ENCODE peak calls at places on chromosomes 6 and 20, in eight cellular contexts. F is breast epithelium, V is A549, Q is PC-9, Z is caudate nucleus, B is HepG2, G is psoas muscle, E is kidney. N is an unnamed sample.

GRCh38 chr6:155078331-155078745 is 83.2 kb downstream of the TIAM2 start:
- DNase-seq in G (no peak), Z (no peak), Q (no peak), F (no peak), E (no peak), V (no peak), B (no peak), N (no peak)

GRCh38 chr6:111417181-111417585 is 65.8 kb downstream of the REV3L start:
- DNase-seq in B (no peak), Q (no peak), E (no peak), Z (peak; percentile 11), V (no peak), F (no peak), G (no peak), N (no peak)

GRCh38 chr20:33629533-33629932 is 32.6 kb upstream of the C20orf144 start:
- DNase-seq in V (no peak), Z (no peak), F (no peak), G (no peak), E (no peak), Q (no peak), B (no peak), N (no peak)

GRCh38 chr6:84135291-84135690 is 92.2 kb downstream of the CEP162 start:
- DNase-seq in Z (no peak), G (no peak), Q (no peak), F (no peak), V (no peak), B (no peak), E (no peak), N (no peak)

GRCh38 chr6:128554302-128554701 is 33.9 kb upstream of the PTPRK start:
- DNase-seq in G (no peak), Q (no peak), Z (no peak), V (no peak), F (no peak), E (no peak), B (peak; percentile 13), N (no peak)

GRCh38 chr6:82381278-82381677 is 17.7 kb downstream of the TPBG start:
- DNase-seq in F (no peak), E (no peak), Q (no peak), G (no peak), B (no peak), V (no peak), Z (no peak), N (no peak)

GRCh38 chr20:56697476-56697875 is 68.4 kb downstream of the TFAP2C start:
- DNase-seq in E (no peak), G (no peak), Z (no peak), F (no peak), Q (no peak), V (no peak), B (no peak), N (no peak)

GRCh38 chr20:41047975-41048305 is 19.3 kb downstream of the TOP1 start:
- DNase-seq in E (no peak), Z (no peak), F (no peak), B (no peak), G (no peak), V (no peak), Q (peak; percentile 45), N (no peak)

GRCh38 chr20:49983848-49984408 is 1.1 kb downstream of the SNAI1 start:
- DNase-seq in B (no peak), E (peak; percentile 75), V (no peak), Z (no peak), G (no peak), F (no peak), Q (peak; percentile 33), N (no peak)

GRCh38 chr6:128139519-128139918 is 238.7 kb upstream of the THEMIS start:
- DNase-seq in G (no peak), Q (no peak), F (no peak), Z (no peak), V (peak; percentile 3), E (no peak), B (peak; percentile 73), N (no peak)

GRCh38 chr20:36275011-36275410 is 31.1 kb upstream of the DLGAP4 start:
- DNase-seq in E (no peak), V (no peak), Z (no peak), F (no peak), G (peak; percentile 12), B (no peak), Q (no peak), N (no peak)

GRCh38 chr6:900716-901605 is 208.0 kb upstream of the EXOC2 start:
- DNase-seq in G (no peak), V (no peak), E (no peak), Z (no peak), B (peak; percentile 85), Q (no peak), F (no peak), N (no peak)

GRCh38 chr20:37344506-37345338 is 1.2 kb upstream of the SRC start:
- DNase-seq in E (peak; percentile 86), G (no peak), Q (peak; percentile 77), B (peak; percentile 77), V (peak; percentile 68), F (no peak), Z (no peak), N (peak; percentile 87)

GRCh38 chr6:139278190-139278589 is 13.6 kb downstream of the TXLNB start:
- DNase-seq in Q (peak; percentile 24), G (no peak), E (no peak), F (no peak), V (no peak), B (no peak), Z (no peak), N (no peak)

GRCh38 chr20:21781446-21782075 is 76.1 kb downstream of the PAX1 start:
- DNase-seq in V (no peak), F (no peak), Q (no peak), G (no peak), E (no peak), Z (no peak), B (no peak), N (no peak)

GRCh38 chr6:44148306-44148705 is 10.3 kb upstream of the CAPN11 start:
- DNase-seq in Z (no peak), F (no peak), V (no peak), B (no peak), G (no peak), E (no peak), Q (no peak), N (no peak)

DNA sequence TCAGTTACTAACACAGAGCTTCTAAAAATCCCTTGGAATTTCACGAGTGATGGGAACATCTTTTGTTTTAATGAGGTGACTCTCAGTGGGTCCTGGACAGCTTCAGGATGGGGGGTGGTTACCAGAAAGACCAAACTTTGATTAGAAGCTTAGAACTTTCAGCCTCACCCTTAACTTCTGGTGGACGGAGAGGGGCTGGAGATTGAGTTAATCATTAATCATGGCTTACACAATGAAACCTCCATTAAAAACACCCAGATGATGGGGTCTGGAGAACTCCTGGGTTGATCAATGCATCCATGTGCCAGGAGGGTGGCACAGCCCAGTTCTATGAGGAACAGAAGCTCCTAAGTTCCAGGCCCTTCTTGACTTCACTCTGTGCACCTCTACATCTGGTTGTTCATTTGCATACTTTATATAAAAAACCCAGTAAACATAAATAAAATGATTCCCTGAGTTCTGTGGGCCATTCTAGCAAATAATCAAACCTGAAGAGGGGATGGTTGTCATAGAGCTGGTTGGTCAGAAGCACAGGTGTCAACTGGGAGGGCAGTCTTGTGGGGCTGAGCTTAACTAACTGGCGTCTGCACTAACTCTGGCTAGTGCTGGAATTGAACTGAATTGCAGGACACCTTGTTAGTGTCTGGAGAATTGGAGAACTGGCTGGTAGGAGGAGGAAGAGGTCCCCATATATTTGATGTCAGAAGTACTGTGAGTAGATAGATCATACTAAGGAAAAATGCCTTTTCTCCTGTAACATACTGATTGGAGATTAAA is 10.3 kb downstream of the RMND1 start:
- DNase-seq in V (no peak), Z (no peak), F (no peak), Q (no peak), G (no peak), B (peak; percentile 74), E (no peak), N (no peak)
- H3K27ac ChIP-seq in V (no peak overlapping the region), Z (no peak overlapping the region), F (peak overlapping the region; percentile 33), Q (no peak overlapping the region), G (no peak overlapping the region), B (peak overlapping the region; percentile 49), E (peak overlapping the region; percentile 28), N (no peak overlapping the region)

GRCh38 chr6:23013776-23014175 is 444.4 kb downstream of the HDGFL1 start:
- DNase-seq in F (no peak), Z (no peak), E (no peak), B (no peak), V (no peak), Q (no peak), G (no peak), N (no peak)
- H3K27ac ChIP-seq in F (no peak overlapping the region), Z (no peak overlapping the region), E (no peak overlapping the region), B (no peak overlapping the region), V (no peak overlapping the region), Q (no peak overlapping the region), G (no peak overlapping the region), N (no peak overlapping the region)

DNA sequence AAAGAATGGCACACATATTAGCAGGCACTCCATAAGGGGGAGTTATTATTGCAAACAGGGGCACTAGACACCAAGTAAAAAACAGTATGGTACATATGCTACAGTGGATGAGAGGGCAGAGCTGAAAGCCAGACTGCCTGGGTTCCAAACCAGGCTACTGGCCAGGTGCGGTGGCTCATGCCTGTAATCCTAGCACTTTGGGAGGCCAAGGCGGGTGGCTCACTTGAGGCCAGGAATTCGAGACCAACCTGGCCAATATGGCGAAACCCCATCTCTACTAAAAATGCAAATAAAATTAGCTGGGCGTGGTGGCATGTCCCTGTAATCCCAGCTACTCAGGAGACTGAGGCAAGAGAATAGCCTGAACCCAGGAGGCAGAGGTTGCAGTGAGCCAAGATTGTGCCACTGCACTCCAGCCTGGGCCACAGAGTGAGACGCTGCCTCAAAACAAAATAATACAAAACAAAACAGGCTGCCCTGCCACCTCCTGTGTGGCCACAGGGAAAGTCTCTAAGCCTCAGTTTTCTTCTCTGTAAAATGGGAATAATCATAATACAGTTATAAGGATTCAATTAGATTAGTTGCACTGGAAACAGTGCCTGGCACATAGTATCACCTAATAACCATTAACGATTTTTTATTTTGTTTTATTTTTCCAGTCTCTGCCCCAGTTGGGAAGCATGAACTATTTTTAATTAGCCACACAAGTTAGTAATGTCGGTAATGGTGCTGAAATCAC is 7.5 kb upstream of the TTPAL start:
- DNase-seq in E (no peak), F (no peak), V (no peak), Z (no peak), Q (no peak), G (no peak), B (no peak), N (no peak)
- H3K27ac ChIP-seq in E (no peak overlapping the region), F (peak overlapping the region; percentile 62), V (no peak overlapping the region), Z (no peak overlapping the region), Q (no peak overlapping the region), G (no peak overlapping the region), B (no peak overlapping the region), N (no peak overlapping the region)

GRCh38 chr20:62819494-62820174 is 2.8 kb downstream of the COL9A3 start:
- DNase-seq in Q (peak; percentile 91), V (no peak), G (no peak), Z (no peak), E (no peak), F (no peak), B (no peak), N (no peak)

GRCh38 chr20:62821726-62822210 is 4.9 kb downstream of the COL9A3 start:
- DNase-seq in F (no peak), E (no peak), Q (no peak), V (no peak), Z (no peak), G (no peak), B (no peak), N (no peak)

GRCh38 chr20:62822239-62822787 is 5.5 kb downstream of the COL9A3 start:
- DNase-seq in V (no peak), F (no peak), Z (no peak), E (peak; percentile 45), B (peak; percentile 64), Q (no peak), G (no peak), N (no peak)

GRCh38 chr20:62820208-62820961 is 3.5 kb downstream of the COL9A3 start:
- DNase-seq in Q (no peak), F (no peak), V (no peak), Z (no peak), G (no peak), B (no peak), E (no peak), N (no peak)

GRCh38 chr20:62820962-62821725 is 4.3 kb downstream of the COL9A3 start:
- DNase-seq in E (no peak), V (no peak), B (no peak), Q (no peak), G (no peak), F (no peak), Z (no peak), N (no peak)
- H3K27ac ChIP-seq in E (no peak overlapping the region), V (no peak overlapping the region), B (no peak overlapping the region), Q (no peak overlapping the region), G (no peak overlapping the region), F (no peak overlapping the region), Z (no peak overlapping the region), N (no peak overlapping the region)